ENCODE peak calls at places on chromosome 7, in ten cellular contexts. H is hepatic stellate cell; W is occipital lobe; D is stomach; J is activated CD4-positive, alpha-beta T cell treated with anti-CD3 and anti-CD28 coated beads, Interleukin-2, amount 50 U/mL, for 4 hours; E is hepatocyte; B is iris pigment epithelial cell; P is mesendoderm; R is stimulated activated CD4-positive, alpha-beta T cell treated with anti-CD3 and anti-CD28 coated beads, TNF-alpha, amount 100 ng/mL, for 4 hours; Z is fibroblast of the conjunctiva. L is an unnamed sample.

GRCh38 chr7:154867068-154867467 is 135.9 kb downstream of the PAXIP1 start:
- DNase-seq in D (no peak), R (no peak), Z (no peak), E (no peak), P (no peak), B (no peak), W (no peak), J (no peak), H (no peak), L (no peak)

GRCh38 chr7:72493850-72494661 is 81.9 kb upstream of the CALN1 start:
- DNase-seq in B (peak), P (peak), W (peak), D (peak), J (peak), H (peak), Z (peak), E (peak), R (peak), L (peak)

GRCh38 chr7:42097756-42098155 is 139.3 kb downstream of the GLI3 start:
- DNase-seq in J (no peak), B (peak), E (peak), D (no peak), H (peak), R (no peak), P (peak), W (no peak), Z (peak), L (no peak)

GRCh38 chr7:153245809-153246208 is 486.3 kb downstream of the ACTR3B start:
- DNase-seq in R (no peak), D (no peak), B (no peak), Z (no peak), E (no peak), H (no peak), W (no peak), J (no peak), P (no peak), L (no peak)

GRCh38 chr7:51310131-51310583 is 6.5 kb downstream of the COBL start:
- DNase-seq in R (no peak), J (no peak), E (no peak), B (no peak), Z (no peak), D (no peak), H (no peak), W (no peak), P (no peak), L (no peak)

GRCh38 chr7:22667562-22668239 is 59.3 kb upstream of the IL6 start:
- DNase-seq in R (no peak), Z (peak), B (peak), J (no peak), P (peak), H (no peak), W (no peak), D (no peak), E (peak), L (no peak)

GRCh38 chr7:74505426-74506328 is 52.0 kb downstream of the GTF2IRD1 start:
- DNase-seq in J (no peak), R (no peak), H (no peak), D (no peak), E (peak), B (no peak), P (no peak), Z (no peak), W (no peak), L (no peak)

GRCh38 chr7:88278881-88279280 is 27.8 kb downstream of the STEAP4 start:
- DNase-seq in P (no peak), Z (no peak), H (no peak), W (no peak), E (no peak), J (no peak), R (no peak), B (peak), D (no peak), L (no peak)

GRCh38 chr7:152462995-152463713 is 27.4 kb upstream of the KMT2C start:
- DNase-seq in J (no peak), H (peak), E (peak), D (no peak), B (peak), W (no peak), Z (no peak), R (no peak), P (peak), L (no peak)

GRCh38 chr7:118372530-118372929 is 148.0 kb downstream of the ANKRD7 start:
- DNase-seq in D (no peak), E (no peak), Z (no peak), P (no peak), J (no peak), W (no peak), H (no peak), B (peak), R (no peak), L (no peak)

GRCh38 chr7:22732556-22733126 is 5.6 kb downstream of the IL6 start:
- DNase-seq in H (no peak), J (no peak), R (no peak), E (no peak), Z (no peak), B (no peak), P (no peak), W (no peak), D (no peak), L (no peak)

GRCh38 chr7:151631149-151631967 is 111.7 kb upstream of the RHEB start:
- DNase-seq in B (peak), E (no peak), W (no peak), D (peak), J (peak), P (peak), Z (no peak), R (no peak), H (no peak), L (no peak)

GRCh38 chr7:118259115-118259514 is 34.6 kb downstream of the ANKRD7 start:
- DNase-seq in R (no peak), W (no peak), E (no peak), D (no peak), J (no peak), B (no peak), P (no peak), Z (no peak), H (no peak), L (no peak)

GRCh38 chr7:76303057-76303828 is 770 bp downstream of the HSPB1 start:
- DNase-seq in J (peak), E (peak), P (peak), R (peak), H (peak), Z (peak), W (peak), D (peak), B (peak), L (peak)

GRCh38 chr7:30202671-30203070 is 67.9 kb downstream of the MTURN start:
- DNase-seq in P (no peak), J (no peak), W (no peak), H (no peak), R (no peak), B (no peak), E (no peak), Z (no peak), D (no peak), L (no peak)

GRCh38 chr7:51727441-51727840 is 410.8 kb upstream of the COBL start:
- DNase-seq in J (no peak), D (no peak), E (peak), B (no peak), W (no peak), Z (no peak), H (no peak), P (no peak), R (no peak), L (no peak)

GRCh38 chr7:151743481-151743983 is 133.4 kb downstream of the PRKAG2 start:
- DNase-seq in H (no peak), B (no peak), W (no peak), P (no peak), R (no peak), E (no peak), Z (no peak), J (no peak), D (no peak), L (no peak)

GRCh38 chr7:132145466-132145865 is 430.8 kb downstream of the PLXNA4 start:
- DNase-seq in D (no peak), B (peak), W (peak), R (no peak), Z (peak), E (peak), H (no peak), P (peak), J (no peak), L (peak)